ENCODE peak calls at places on chromosomes 2 and 18, in eight cellular contexts. W, V, U, J, R, S, A and H are unnamed samples.

GRCh38 chr2:54461251-54461650 is 5.1 kb downstream of the SPTBN1 start:
- DNase-seq in W (no peak), V (no peak), U (peak; percentile 46), J (no peak), R (no peak), S (no peak), A (no peak), H (no peak)

GRCh38 chr18:44839239-44839666 is 158.6 kb downstream of the SETBP1 start:
- DNase-seq in W (peak; percentile 34), V (no peak), U (peak; percentile 12), J (peak; percentile 38), R (peak; percentile 59), S (peak; percentile 50), A (no peak), H (peak; percentile 82)

GRCh38 chr2:169966449-169966848 is 139.2 kb downstream of the UBR3 start:
- DNase-seq in W (no peak), V (no peak), U (no peak), J (no peak), R (no peak), S (no peak), A (no peak), H (no peak)

GRCh38 chr18:36672437-36673344 is 156.1 kb downstream of the TPGS2 start:
- DNase-seq in W (peak; percentile 70), V (no peak), U (peak; percentile 18), J (no peak), R (no peak), S (no peak), A (no peak), H (peak; percentile 92)

GRCh38 chr2:215760126-215760525 is 253.2 kb downstream of the MREG start:
- DNase-seq in W (no peak), V (no peak), U (no peak), J (no peak), R (no peak), S (no peak), A (no peak), H (no peak)

GRCh38 chr18:7164610-7165009 is 47.0 kb upstream of the LAMA1 start:
- DNase-seq in W (peak; percentile 16), V (no peak), U (no peak), J (no peak), R (no peak), S (no peak), A (no peak), H (no peak)

GRCh38 chr2:241562269-241562891 is 3.8 kb downstream of the BOK start:
- DNase-seq in W (no peak), V (no peak), U (no peak), J (no peak), R (no peak), S (no peak), A (no peak), H (no peak)

GRCh38 chr18:21117385-21118135 is 5.9 kb upstream of the ROCK1 start:
- DNase-seq in W (no peak), V (no peak), U (peak; percentile 73), J (no peak), R (no peak), S (no peak), A (peak; percentile 55), H (no peak)

GRCh38 chr18:61628085-61628484 is 264.7 kb downstream of the RNF152 start:
- DNase-seq in W (no peak), V (no peak), U (no peak), J (no peak), R (no peak), S (no peak), A (no peak), H (no peak)

GRCh38 chr2:38528008-38528442 is 74.7 kb downstream of the HNRNPLL start:
- DNase-seq in W (peak; percentile 35), V (peak; percentile 66), U (peak; percentile 65), J (no peak), R (peak; percentile 39), S (peak; percentile 83), A (peak; percentile 43), H (peak; percentile 57)

GRCh38 chr2:69807821-69808540 is 21.5 kb upstream of the GMCL1 start:
- DNase-seq in W (peak; percentile 42), V (no peak), U (no peak), J (no peak), R (no peak), S (no peak), A (no peak), H (no peak)

GRCh38 chr2:40032650-40033319 is 253.7 kb upstream of the THUMPD2 start:
- DNase-seq in W (no peak), V (no peak), U (peak; percentile 62), J (no peak), R (no peak), S (no peak), A (peak; percentile 84), H (no peak)

GRCh38 chr18:10094608-10095137 is 180.9 kb downstream of the VAPA start:
- DNase-seq in W (no peak), V (no peak), U (no peak), J (no peak), R (no peak), S (no peak), A (no peak), H (no peak)

GRCh38 chr2:222796413-222797103 is 64.3 kb upstream of the ACSL3 start:
- DNase-seq in W (peak; percentile 71), V (no peak), U (peak; percentile 5), J (no peak), R (no peak), S (no peak), A (no peak), H (no peak)

GRCh38 chr18:55821219-55821618 is 233.2 kb upstream of the TCF4 start:
- DNase-seq in W (no peak), V (no peak), U (peak; percentile 45), J (no peak), R (no peak), S (no peak), A (no peak), H (no peak)

GRCh38 chr2:176129013-176129796 is at the start of gene HOXD8:
- DNase-seq in W (peak; percentile 64), V (peak; percentile 45), U (no peak), J (no peak), R (no peak), S (peak; percentile 68), A (no peak), H (peak; percentile 80)

GRCh38 chr2:186599186-186599778 is 9.4 kb downstream of the ITGAV start:
- DNase-seq in W (no peak), V (no peak), U (peak; percentile 40), J (no peak), R (no peak), S (no peak), A (no peak), H (no peak)

GRCh38 chr2:8606226-8606625 is 75.6 kb upstream of the ID2 start:
- DNase-seq in W (no peak), V (no peak), U (no peak), J (no peak), R (no peak), S (no peak), A (no peak), H (no peak)

GRCh38 chr2:112690853-112691390 is 29.9 kb upstream of the NT5DC4 start:
- DNase-seq in W (peak; percentile 56), V (no peak), U (peak; percentile 50), J (peak; percentile 63), R (peak; percentile 62), S (peak; percentile 62), A (no peak), H (no peak)

GRCh38 chr2:61799054-61799453 is 54.8 kb downstream of the FAM161A start:
- DNase-seq in W (no peak), V (no peak), U (no peak), J (no peak), R (no peak), S (no peak), A (no peak), H (no peak)

GRCh38 chr18:49654347-49654746 is 92.5 kb downstream of the LIPG start:
- DNase-seq in W (no peak), V (no peak), U (no peak), J (no peak), R (no peak), S (no peak), A (no peak), H (no peak)

GRCh38 chr18:3983351-3983969 is 471.6 kb downstream of the DLGAP1 start:
- DNase-seq in W (no peak), V (no peak), U (peak; percentile 27), J (no peak), R (no peak), S (no peak), A (no peak), H (peak; percentile 91)

GRCh38 chr2:20483496-20483895 is 36.6 kb downstream of the RHOB start:
- DNase-seq in W (no peak), V (no peak), U (no peak), J (no peak), R (no peak), S (no peak), A (no peak), H (no peak)

GRCh38 chr18:9191658-9192256 is 55.2 kb downstream of the ANKRD12 start:
- DNase-seq in W (no peak), V (no peak), U (no peak), J (no peak), R (no peak), S (no peak), A (no peak), H (no peak)

GRCh38 chr2:234060236-234060635 is 9.7 kb downstream of the SPP2 start:
- DNase-seq in W (peak; percentile 34), V (no peak), U (no peak), J (no peak), R (no peak), S (no peak), A (no peak), H (no peak)

GRCh38 chr2:21019000-21019677 is 24.7 kb downstream of the APOB start:
- DNase-seq in W (no peak), V (no peak), U (no peak), J (no peak), R (no peak), S (no peak), A (no peak), H (no peak)

GRCh38 chr2:102736174-102736606 is 25.6 kb upstream of the TMEM182 start:
- DNase-seq in W (peak; percentile 16), V (no peak), U (peak; percentile 20), J (peak; percentile 8), R (peak; percentile 52), S (peak; percentile 48), A (no peak), H (peak; percentile 72)

GRCh38 chr2:64861338-64862000 is 127.7 kb upstream of the SLC1A4 start:
- DNase-seq in W (no peak), V (no peak), U (no peak), J (no peak), R (peak; percentile 46), S (no peak), A (no peak), H (no peak)

GRCh38 chr2:132460781-132461180 is 44.2 kb downstream of the GPR39 start:
- DNase-seq in W (no peak), V (no peak), U (no peak), J (no peak), R (no peak), S (no peak), A (no peak), H (no peak)

GRCh38 chr2:240983361-240983995 is 14.9 kb upstream of the SNED1 start:
- DNase-seq in W (peak; percentile 35), V (no peak), U (no peak), J (peak; percentile 21), R (no peak), S (peak; percentile 92), A (no peak), H (no peak)

GRCh38 chr2:197215988-197216979 is 94.3 kb downstream of the ANKRD44 start:
- DNase-seq in W (no peak), V (no peak), U (no peak), J (no peak), R (no peak), S (no peak), A (no peak), H (no peak)